ENCODE peak calls at places on chromosomes 1 and 21, in nine cellular contexts. W, I, C, J, V, K, P, X and Y are unnamed samples. For H3K4me1 and H3K9me3, the result is how much of the 10 kb centered on the place peaks cover.

GRCh38 chr1:31651025-31651424 is 6.3 kb upstream of the PEF1 start:
- DNase-seq in I (no peak), C (no peak), W (no peak), J (no peak), K (no peak), V (no peak), X (no peak), P (no peak), Y (no peak)

GRCh38 chr1:217717959-217718358 is 86.8 kb downstream of the SPATA17 start:
- DNase-seq in C (no peak), I (no peak), X (no peak), W (no peak), K (no peak), J (no peak), V (no peak), P (no peak), Y (no peak)

GRCh38 chr1:86207323-86207722 is 50.8 kb upstream of the COL24A1 start:
- DNase-seq in C (no peak), P (no peak), X (peak), J (no peak), K (no peak), V (no peak), I (peak), W (no peak), Y (peak)

GRCh38 chr1:65208577-65208976 is 60.6 kb downstream of the AK4 start:
- DNase-seq in P (no peak), V (no peak), J (no peak), I (no peak), K (no peak), W (no peak), C (no peak), X (no peak), Y (no peak)

GRCh38 chr1:41465741-41466140 is 18.7 kb downstream of the EDN2 start:
- DNase-seq in X (no peak), P (no peak), W (no peak), C (no peak), K (no peak), V (no peak), I (no peak), J (no peak), Y (no peak)

GRCh38 chr1:225737179-225737578 is 40.4 kb upstream of the SRP9 start:
- DNase-seq in X (peak), V (no peak), K (no peak), P (no peak), J (no peak), W (no peak), I (peak), C (no peak), Y (peak)

GRCh38 chr21:35908311-35909078 is 151.8 kb downstream of the SETD4 start:
- DNase-seq in W (no peak), I (no peak), V (no peak), J (no peak), K (no peak), P (no peak), C (no peak), X (no peak), Y (no peak)

GRCh38 chr1:8284167-8284566 is 33.7 kb upstream of the SLC45A1 start:
- DNase-seq in C (no peak), W (no peak), V (no peak), J (no peak), K (no peak), I (peak), X (peak), P (no peak), Y (no peak)

GRCh38 chr21:15679630-15680029 is 50.2 kb upstream of the USP25 start:
- DNase-seq in I (no peak), V (no peak), P (no peak), K (no peak), C (no peak), J (no peak), W (no peak), X (no peak), Y (no peak)

GRCh38 chr21:31326478-31327247 is 17.4 kb downstream of the TIAM1 start:
- DNase-seq in X (no peak), C (no peak), V (no peak), P (no peak), I (peak), W (no peak), K (peak), J (peak), Y (no peak)

GRCh38 chr1:145992502-145992936 is 3.9 kb downstream of the TXNIP start:
- DNase-seq in I (no peak), P (peak), X (no peak), J (no peak), C (no peak), K (no peak), V (no peak), W (no peak), Y (no peak)

GRCh38 chr1:199735660-199736059 is 291.9 kb upstream of the NR5A2 start:
- DNase-seq in C (no peak), W (no peak), X (no peak), I (no peak), P (no peak), J (no peak), K (no peak), V (no peak), Y (no peak)

GRCh38 chr1:245235156-245235555 is 80.4 kb downstream of the KIF26B start:
- DNase-seq in W (no peak), K (no peak), J (no peak), X (no peak), I (peak), P (no peak), C (no peak), V (no peak), Y (no peak)

GRCh38 chr1:53619088-53619810 is 119.7 kb downstream of the GLIS1 start:
- DNase-seq in J (no peak), V (no peak), I (no peak), P (no peak), X (no peak), K (no peak), W (no peak), C (no peak), Y (peak)

GRCh38 chr21:32349333-32349944 is 43.4 kb downstream of the URB1 start:
- DNase-seq in X (no peak), J (no peak), K (no peak), P (no peak), I (no peak), V (no peak), C (no peak), W (no peak), Y (no peak)

GRCh38 chr21:32346951-32347350 is 45.9 kb downstream of the URB1 start:
- DNase-seq in C (no peak), K (no peak), W (no peak), P (no peak), V (no peak), X (no peak), I (no peak), J (no peak), Y (no peak)

GRCh38 chr21:32348604-32349332 is 44.0 kb downstream of the URB1 start:
- DNase-seq in C (no peak), V (no peak), J (no peak), X (no peak), W (no peak), P (no peak), K (no peak), I (no peak), Y (no peak)

GRCh38 chr21:32347887-32348450 is 44.8 kb downstream of the URB1 start:
- DNase-seq in K (no peak), W (no peak), X (no peak), C (no peak), J (no peak), P (no peak), I (no peak), V (no peak), Y (no peak)

DNA sequence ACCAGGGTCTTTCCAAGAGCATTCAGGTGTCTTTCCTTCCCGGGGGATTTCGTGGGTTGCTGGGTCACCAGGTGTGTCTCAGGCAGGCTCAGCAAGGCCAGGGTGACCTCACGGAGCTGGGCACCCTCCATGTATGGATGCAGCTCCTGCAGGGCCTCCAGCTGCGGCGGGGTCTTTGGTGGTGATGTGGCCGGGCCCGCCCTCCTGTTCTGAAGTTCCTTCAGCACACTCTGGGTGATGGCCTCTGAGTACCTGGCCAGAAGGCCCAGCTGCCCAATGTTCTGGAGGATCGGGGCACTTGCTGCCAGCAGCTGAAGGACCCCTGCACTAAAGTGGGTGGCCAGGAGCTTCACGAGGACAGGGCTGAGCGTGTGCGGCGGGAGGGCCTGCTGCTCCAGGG is 45.5 kb downstream of the URB1 start:
- DNase-seq in C (no peak), K (no peak), J (no peak), X (no peak), I (no peak), W (no peak), V (no peak), P (no peak), Y (no peak)
- H3K4me1 ChIP-seq in C (under half), K (under half), J (under half), X (under half), I (under half), W (under half), V (under half), P (under half), Y (under half)

GRCh38 chr1:185342017-185342416 is 25.0 kb upstream of the IVNS1ABP start:
- DNase-seq in P (no peak), J (no peak), K (no peak), I (no peak), C (no peak), W (no peak), X (no peak), V (no peak), Y (no peak)

GRCh38 chr1:185341196-185341781 is 24.2 kb upstream of the IVNS1ABP start:
- DNase-seq in K (no peak), X (no peak), J (no peak), P (no peak), I (no peak), W (no peak), V (no peak), C (no peak), Y (no peak)

GRCh38 chr1:185342672-185343259 is 25.7 kb upstream of the IVNS1ABP start:
- DNase-seq in I (no peak), J (no peak), X (no peak), C (no peak), V (no peak), W (no peak), P (no peak), K (no peak), Y (no peak)

GRCh38 chr1:185337221-185337620 is 20.2 kb upstream of the IVNS1ABP start:
- DNase-seq in W (no peak), K (no peak), I (peak), P (no peak), V (no peak), X (no peak), J (no peak), C (no peak), Y (no peak)

DNA sequence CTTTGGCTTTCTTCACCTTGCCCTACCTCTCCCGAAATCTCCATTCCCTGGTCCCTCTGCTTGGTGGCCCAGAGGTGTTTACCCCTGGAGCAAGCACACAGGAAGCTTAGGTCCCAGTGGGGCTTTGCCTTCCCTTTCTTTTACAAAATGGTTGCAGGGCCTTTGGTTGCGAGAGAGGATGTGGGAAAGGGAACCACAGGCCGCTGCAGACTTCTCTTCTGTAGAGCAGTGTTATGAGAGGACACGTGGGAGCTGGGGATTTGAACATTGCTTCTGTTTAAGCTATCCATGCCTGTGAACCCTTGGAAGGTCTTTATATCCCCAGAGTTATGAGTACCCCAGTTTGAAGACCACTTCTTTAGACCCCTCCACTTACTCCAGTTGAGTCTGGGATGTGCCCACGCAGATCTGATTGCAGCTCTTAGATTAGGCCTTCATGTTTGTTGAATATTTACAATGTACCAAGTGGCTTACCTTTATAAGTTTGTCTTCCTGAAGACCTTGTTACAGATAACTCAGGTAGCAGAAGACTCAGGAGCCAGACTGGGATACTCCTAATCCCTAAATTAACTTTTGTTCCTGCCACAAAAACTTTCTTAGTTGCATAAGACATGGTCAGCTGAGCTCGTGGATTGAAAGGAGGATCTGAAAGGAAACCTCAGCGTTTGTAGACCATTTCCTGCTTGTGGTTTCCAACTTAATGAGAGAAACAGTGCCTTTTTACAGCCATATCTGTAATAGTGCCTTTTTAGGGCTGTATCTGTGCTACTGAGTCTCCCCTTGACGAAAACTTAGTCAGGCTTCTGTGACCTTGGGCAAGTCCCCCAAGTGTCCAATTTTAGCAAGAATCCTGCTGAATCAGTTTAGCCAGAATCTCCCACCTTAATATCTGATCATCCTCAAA is 21.9 kb upstream of the IVNS1ABP start:
- DNase-seq in C (no peak), K (peak), J (peak), X (no peak), I (no peak), P (no peak), W (no peak), V (no peak), Y (no peak)
- H3K27ac ChIP-seq in C (no peak), K (peak), J (peak), X (no peak), I (no peak), P (no peak), W (no peak), V (no peak), Y (no peak)

GRCh38 chr1:50720457-50721053 is 239.5 kb downstream of the FAF1 start:
- DNase-seq in X (no peak), K (no peak), V (no peak), P (no peak), J (no peak), W (peak), I (no peak), C (no peak), Y (no peak)

GRCh38 chr1:50724626-50725286 is 235.3 kb downstream of the FAF1 start:
- DNase-seq in I (no peak), X (no peak), J (no peak), C (no peak), W (no peak), P (no peak), K (no peak), V (no peak), Y (no peak)

GRCh38 chr1:50717327-50717726 is 242.7 kb downstream of the FAF1 start:
- DNase-seq in C (no peak), J (no peak), K (no peak), W (no peak), V (no peak), X (no peak), P (no peak), I (no peak), Y (no peak)

DNA sequence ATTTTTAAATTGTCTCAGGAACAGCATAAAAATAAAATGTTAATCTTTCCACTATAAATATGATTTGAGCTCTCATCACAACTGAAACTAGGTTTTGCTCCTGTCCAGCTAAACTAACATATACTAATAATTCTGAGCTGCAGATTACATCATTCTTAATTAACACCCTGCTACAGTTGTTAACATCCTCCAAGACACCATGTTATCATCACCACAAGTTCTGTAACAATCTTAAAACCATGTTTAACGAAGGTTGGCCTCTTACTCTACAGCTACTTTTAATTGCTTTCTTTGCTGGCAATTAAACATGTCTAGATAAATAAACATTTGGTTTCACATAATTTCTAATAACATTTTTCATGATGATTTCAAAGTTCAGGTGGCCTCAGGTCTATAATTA is 240.9 kb downstream of the FAF1 start:
- DNase-seq in J (no peak), V (no peak), I (no peak), P (no peak), C (no peak), W (no peak), K (no peak), X (no peak), Y (no peak)
- H3K9me3 ChIP-seq in J (under half), V (under half), I (under half), P (under half), C (under half), W (under half), K (under half), X (under half), Y (under half)

DNA sequence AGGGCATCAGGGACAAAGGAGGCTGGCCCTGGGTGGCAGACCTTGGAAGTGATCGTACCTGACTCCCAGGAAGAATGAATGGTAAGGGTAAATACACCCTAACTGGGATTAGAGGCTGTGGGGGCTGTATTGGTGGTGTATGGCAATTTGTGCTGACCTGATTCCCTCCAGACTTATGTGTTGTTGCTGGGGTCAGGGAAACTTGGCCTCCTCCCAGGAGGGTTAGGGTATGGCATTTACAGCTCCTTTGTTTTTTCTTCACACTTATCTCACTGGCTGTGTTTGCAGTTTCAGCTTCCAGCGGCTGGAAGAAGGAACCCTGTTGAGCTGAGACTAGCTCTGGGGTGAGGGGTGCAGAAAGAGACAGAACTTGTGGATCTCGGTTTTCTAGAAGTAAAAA is 8.2 kb downstream of the VANGL1 start:
- DNase-seq in C (no peak), I (no peak), W (peak), V (peak), J (no peak), K (no peak), X (no peak), P (no peak), Y (no peak)
- H3K4me1 ChIP-seq in C (under half), I (under half), W (half or more), V (under half), J (under half), K (under half), X (under half), P (under half), Y (under half)

GRCh38 chr1:26413031-26413430 is 2.4 kb downstream of the LIN28A start:
- DNase-seq in P (no peak), V (no peak), I (no peak), K (no peak), X (no peak), C (no peak), J (no peak), W (no peak), Y (no peak)
- H3K27ac ChIP-seq in P (no peak), V (peak), I (no peak), K (no peak), X (no peak), C (no peak), J (no peak), W (no peak), Y (no peak)

DNA sequence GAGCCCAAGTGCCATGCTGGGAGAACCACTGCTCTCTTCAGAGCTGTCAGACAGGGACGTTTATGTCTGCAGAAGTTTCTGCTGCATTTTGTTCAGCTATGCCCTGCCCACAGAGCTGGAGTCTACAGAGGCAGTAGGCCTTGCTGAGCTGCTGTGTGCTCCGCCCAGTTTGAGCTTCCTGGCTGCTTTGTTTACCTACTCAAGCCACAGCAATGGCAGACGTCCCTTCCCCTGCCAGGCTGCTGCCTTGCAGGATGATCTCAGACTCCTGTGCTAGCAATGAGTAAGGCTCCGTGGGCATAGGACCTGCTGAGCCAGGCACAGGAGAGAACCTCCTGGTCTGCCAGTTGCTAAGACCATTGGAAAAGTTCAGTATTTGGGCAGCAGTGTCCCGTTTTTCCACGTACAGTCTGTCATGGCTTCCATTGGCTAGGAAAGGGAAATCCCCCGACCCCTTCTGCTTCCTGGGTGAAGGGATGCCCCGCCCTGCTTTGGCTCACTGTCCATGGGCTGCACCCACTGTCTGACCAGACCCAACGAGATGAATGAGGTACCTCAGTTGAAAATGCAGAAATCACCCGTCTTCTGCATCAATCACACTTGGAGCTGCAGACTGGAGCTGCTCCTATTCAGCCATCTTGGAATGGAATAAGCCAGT is 31.9 kb downstream of the CYP4B1 start:
- DNase-seq in K (no peak), J (no peak), C (no peak), P (no peak), X (peak), I (no peak), V (no peak), W (no peak), Y (no peak)
- H3K9me3 ChIP-seq in K (under half), J (under half), C (under half), P (under half), X (under half), I (under half), V (under half), W (under half), Y (under half)